ENCODE peak calls at places on chromosome 7, in seven cellular contexts. F is stimulated activated CD4-positive, alpha-beta T cell treated with anti-CD3 and anti-CD28 coated beads, Interleukin-2, amount 100 ng/mL, for 48 hours; B is lower lobe of right lung; N is upper lobe of right lung; Z is brain microvascular endothelial cell; J is M059J; W is effector memory CD8-positive, alpha-beta T cell. G is an unnamed sample.

GRCh38 chr7:5625938-5626337 is 155.5 kb downstream of the RNF216 start:
- DNase-seq in F (no peak), B (no peak), N (no peak), Z (peak), J (peak), W (no peak), G (no peak)

GRCh38 chr7:149599636-149600206 is 102.1 kb upstream of the ZNF746 start:
- DNase-seq in F (no peak), B (no peak), N (no peak), Z (no peak), J (no peak), W (no peak), G (no peak)

GRCh38 chr7:111240371-111240770 is 149.4 kb downstream of the LRRN3 start:
- DNase-seq in F (no peak), B (no peak), N (no peak), Z (no peak), J (no peak), W (no peak), G (no peak)

GRCh38 chr7:4203786-4204185 is 478.3 kb upstream of the FOXK1 start:
- DNase-seq in F (no peak), B (peak), N (no peak), Z (no peak), J (no peak), W (no peak), G (peak)

GRCh38 chr7:94779070-94779469 is 123.1 kb upstream of the SGCE start:
- DNase-seq in F (no peak), B (no peak), N (no peak), Z (no peak), J (no peak), W (no peak), G (no peak)

GRCh38 chr7:1566687-1567081 is 3.1 kb downstream of the PSMG3 start:
- DNase-seq in F (no peak), B (no peak), N (no peak), Z (no peak), J (no peak), W (no peak), G (peak)

GRCh38 chr7:139701908-139702307 is 75.9 kb downstream of the HIPK2 start:
- DNase-seq in F (no peak), B (no peak), N (no peak), Z (no peak), J (no peak), W (no peak), G (no peak)

GRCh38 chr7:156764016-156764669 is 123.6 kb downstream of the RNF32 start:
- DNase-seq in F (no peak), B (peak), N (peak), Z (peak), J (peak), W (no peak), G (peak)

G was measured in kidney.